ENCODE peak calls at places on chromosomes 5 and 9, in nine cellular contexts. One of them, this sample, is unnamed.

GRCh38 chr5:67318746-67319145 is 122.1 kb upstream of the CD180 start:
- DNase-seq in NCI-H1092 treated with DMSO at 0.1 percent for 48 hours: no peak
- DNase-seq in upper lobe of right lung: no peak
- DNase-seq in NCI-H460: no peak
- DNase-seq in brain pericyte: no peak
- DNase-seq in activated CD4-positive, alpha-beta T cell treated with anti-CD3 and anti-CD28 coated beads for 24 hours: no peak
- DNase-seq in ELR: no peak
- DNase-seq in H4: no peak
- DNase-seq in stimulated activated CD8-positive, alpha-beta memory T cell treated with anti-CD3 and anti-CD28 coated beads, Interleukin-4, amount 100 ng/mL, for 1 hour: no peak
- DNase-seq in this sample: no peak

GRCh38 chr5:164563370-164563769 is 1058.0 kb downstream of the MAT2B start:
- DNase-seq in NCI-H1092 treated with DMSO at 0.1 percent for 48 hours: no peak
- DNase-seq in upper lobe of right lung: no peak
- DNase-seq in NCI-H460: no peak
- DNase-seq in brain pericyte: no peak
- DNase-seq in activated CD4-positive, alpha-beta T cell treated with anti-CD3 and anti-CD28 coated beads for 24 hours: no peak
- DNase-seq in ELR: no peak
- DNase-seq in H4: no peak
- DNase-seq in stimulated activated CD8-positive, alpha-beta memory T cell treated with anti-CD3 and anti-CD28 coated beads, Interleukin-4, amount 100 ng/mL, for 1 hour: no peak
- DNase-seq in this sample: no peak

GRCh38 chr5:56328753-56329560 is 95.8 kb upstream of the ANKRD55 start:
- DNase-seq in NCI-H1092 treated with DMSO at 0.1 percent for 48 hours: no peak
- DNase-seq in upper lobe of right lung: no peak
- DNase-seq in NCI-H460: no peak
- DNase-seq in brain pericyte: no peak
- DNase-seq in activated CD4-positive, alpha-beta T cell treated with anti-CD3 and anti-CD28 coated beads for 24 hours: no peak
- DNase-seq in ELR: peak
- DNase-seq in H4: no peak
- DNase-seq in stimulated activated CD8-positive, alpha-beta memory T cell treated with anti-CD3 and anti-CD28 coated beads, Interleukin-4, amount 100 ng/mL, for 1 hour: no peak
- DNase-seq in this sample: no peak

GRCh38 chr5:52943285-52943684 is 45.9 kb upstream of the ITGA2 start:
- DNase-seq in NCI-H1092 treated with DMSO at 0.1 percent for 48 hours: no peak
- DNase-seq in upper lobe of right lung: no peak
- DNase-seq in NCI-H460: no peak
- DNase-seq in brain pericyte: no peak
- DNase-seq in activated CD4-positive, alpha-beta T cell treated with anti-CD3 and anti-CD28 coated beads for 24 hours: no peak
- DNase-seq in ELR: peak
- DNase-seq in H4: peak
- DNase-seq in stimulated activated CD8-positive, alpha-beta memory T cell treated with anti-CD3 and anti-CD28 coated beads, Interleukin-4, amount 100 ng/mL, for 1 hour: no peak
- DNase-seq in this sample: no peak

GRCh38 chr5:125484272-125485002 is 738.0 kb upstream of the ZNF608 start:
- DNase-seq in NCI-H1092 treated with DMSO at 0.1 percent for 48 hours: peak
- DNase-seq in upper lobe of right lung: peak
- DNase-seq in NCI-H460: peak
- DNase-seq in brain pericyte: peak
- DNase-seq in activated CD4-positive, alpha-beta T cell treated with anti-CD3 and anti-CD28 coated beads for 24 hours: no peak
- DNase-seq in ELR: peak
- DNase-seq in H4: peak
- DNase-seq in stimulated activated CD8-positive, alpha-beta memory T cell treated with anti-CD3 and anti-CD28 coated beads, Interleukin-4, amount 100 ng/mL, for 1 hour: no peak
- DNase-seq in this sample: no peak

GRCh38 chr9:133046900-133047295 is 14.9 kb upstream of the CEL start:
- DNase-seq in NCI-H1092 treated with DMSO at 0.1 percent for 48 hours: no peak
- DNase-seq in upper lobe of right lung: no peak
- DNase-seq in NCI-H460: no peak
- DNase-seq in brain pericyte: no peak
- DNase-seq in activated CD4-positive, alpha-beta T cell treated with anti-CD3 and anti-CD28 coated beads for 24 hours: no peak
- DNase-seq in ELR: no peak
- DNase-seq in H4: no peak
- DNase-seq in stimulated activated CD8-positive, alpha-beta memory T cell treated with anti-CD3 and anti-CD28 coated beads, Interleukin-4, amount 100 ng/mL, for 1 hour: no peak
- DNase-seq in this sample: no peak

GRCh38 chr9:134838651-134839431 is 41.8 kb upstream of the FCN2 start:
- DNase-seq in NCI-H1092 treated with DMSO at 0.1 percent for 48 hours: no peak
- DNase-seq in upper lobe of right lung: no peak
- DNase-seq in NCI-H460: no peak
- DNase-seq in brain pericyte: no peak
- DNase-seq in activated CD4-positive, alpha-beta T cell treated with anti-CD3 and anti-CD28 coated beads for 24 hours: no peak
- DNase-seq in ELR: no peak
- DNase-seq in H4: no peak
- DNase-seq in stimulated activated CD8-positive, alpha-beta memory T cell treated with anti-CD3 and anti-CD28 coated beads, Interleukin-4, amount 100 ng/mL, for 1 hour: no peak
- DNase-seq in this sample: no peak

GRCh38 chr5:38931731-38932130 is 85.9 kb downstream of the OSMR start:
- DNase-seq in NCI-H1092 treated with DMSO at 0.1 percent for 48 hours: no peak
- DNase-seq in upper lobe of right lung: no peak
- DNase-seq in NCI-H460: no peak
- DNase-seq in brain pericyte: no peak
- DNase-seq in activated CD4-positive, alpha-beta T cell treated with anti-CD3 and anti-CD28 coated beads for 24 hours: no peak
- DNase-seq in ELR: peak
- DNase-seq in H4: no peak
- DNase-seq in stimulated activated CD8-positive, alpha-beta memory T cell treated with anti-CD3 and anti-CD28 coated beads, Interleukin-4, amount 100 ng/mL, for 1 hour: no peak
- DNase-seq in this sample: no peak

GRCh38 chr5:129361441-129362025 is 98.6 kb upstream of the ADAMTS19 start:
- DNase-seq in NCI-H1092 treated with DMSO at 0.1 percent for 48 hours: no peak
- DNase-seq in upper lobe of right lung: no peak
- DNase-seq in NCI-H460: peak
- DNase-seq in brain pericyte: no peak
- DNase-seq in activated CD4-positive, alpha-beta T cell treated with anti-CD3 and anti-CD28 coated beads for 24 hours: no peak
- DNase-seq in ELR: peak
- DNase-seq in H4: peak
- DNase-seq in stimulated activated CD8-positive, alpha-beta memory T cell treated with anti-CD3 and anti-CD28 coated beads, Interleukin-4, amount 100 ng/mL, for 1 hour: no peak
- DNase-seq in this sample: peak

GRCh38 chr5:128062172-128062746 is 21.3 kb upstream of the SLC12A2 start:
- DNase-seq in NCI-H1092 treated with DMSO at 0.1 percent for 48 hours: no peak
- DNase-seq in upper lobe of right lung: no peak
- DNase-seq in NCI-H460: peak
- DNase-seq in brain pericyte: no peak
- DNase-seq in activated CD4-positive, alpha-beta T cell treated with anti-CD3 and anti-CD28 coated beads for 24 hours: no peak
- DNase-seq in ELR: peak
- DNase-seq in H4: no peak
- DNase-seq in stimulated activated CD8-positive, alpha-beta memory T cell treated with anti-CD3 and anti-CD28 coated beads, Interleukin-4, amount 100 ng/mL, for 1 hour: no peak
- DNase-seq in this sample: no peak

GRCh38 chr5:35924950-35925722 is 13.3 kb downstream of the CAPSL start:
- DNase-seq in NCI-H1092 treated with DMSO at 0.1 percent for 48 hours: peak
- DNase-seq in upper lobe of right lung: peak
- DNase-seq in NCI-H460: peak
- DNase-seq in brain pericyte: no peak
- DNase-seq in activated CD4-positive, alpha-beta T cell treated with anti-CD3 and anti-CD28 coated beads for 24 hours: peak
- DNase-seq in ELR: peak
- DNase-seq in H4: peak
- DNase-seq in stimulated activated CD8-positive, alpha-beta memory T cell treated with anti-CD3 and anti-CD28 coated beads, Interleukin-4, amount 100 ng/mL, for 1 hour: peak
- DNase-seq in this sample: peak